ENCODE peak calls at places on chromosomes 5 and 9, in four cellular contexts. G is foreskin fibroblast, P is mesothelial cell of epicardium, V is tibial artery. L is an unnamed sample.

GRCh38 chr9:121785673-121786542 is 134.5 kb downstream of the DAB2IP start:
- DNase-seq in G (no peak), P (no peak), V (no peak), L (no peak)

GRCh38 chr9:68560131-68560844 is 19.6 kb upstream of the TMEM252 start:
- DNase-seq in G (no peak), P (no peak), V (peak), L (peak)

GRCh38 chr5:135543151-135543818 is 7.5 kb upstream of the NEUROG1 start:
- DNase-seq in G (no peak), P (no peak), V (no peak), L (no peak)

GRCh38 chr5:168408561-168409321 is 77.5 kb upstream of the RARS1 start:
- DNase-seq in G (peak), P (no peak), V (no peak), L (no peak)

GRCh38 chr5:15575566-15576195 is 75.7 kb downstream of the FBXL7 start:
- DNase-seq in G (no peak), P (no peak), V (no peak), L (no peak)

GRCh38 chr5:172450861-172451695 is 3.2 kb downstream of the SH3PXD2B start:
- DNase-seq in G (no peak), P (no peak), V (no peak), L (no peak)

GRCh38 chr9:32644698-32645097 is 9.2 kb upstream of the TAF1L start:
- DNase-seq in G (peak), P (no peak), V (no peak), L (no peak)

GRCh38 chr9:125142560-125143376 is 560 bp downstream of the SCAI start:
- DNase-seq in G (no peak), P (no peak), V (no peak), L (peak)

GRCh38 chr9:134531251-134531970 is 110.2 kb upstream of the COL5A1 start:
- DNase-seq in G (no peak), P (no peak), V (no peak), L (no peak)

GRCh38 chr5:78908173-78908901 is 76.8 kb downstream of the ARSB start:
- DNase-seq in G (peak), P (peak), V (peak), L (no peak)

GRCh38 chr9:78881295-78881694 is 584.4 kb downstream of the PSAT1 start:
- DNase-seq in G (no peak), P (no peak), V (no peak), L (no peak)

GRCh38 chr5:149271717-149272558 is at the start of gene AFAP1L1:
- DNase-seq in G (peak), P (peak), V (peak), L (no peak)

GRCh38 chr5:142175039-142175438 is 66.5 kb downstream of the NDFIP1 start:
- DNase-seq in G (no peak), P (no peak), V (no peak), L (no peak)

GRCh38 chr5:68612972-68613371 is 397.4 kb downstream of the PIK3R1 start:
- DNase-seq in G (no peak), P (no peak), V (no peak), L (no peak)

GRCh38 chr9:126499911-126500599 is 113.7 kb upstream of the LMX1B start:
- DNase-seq in G (no peak), P (no peak), V (no peak), L (no peak)

GRCh38 chr5:181187500-181188213 is 17.3 kb downstream of the TRIM7 start:
- DNase-seq in G (peak), P (peak), V (peak), L (peak)

GRCh38 chr9:109652971-109653370 is 127.0 kb upstream of the PALM2AKAP2 start:
- DNase-seq in G (peak), P (no peak), V (no peak), L (no peak)

GRCh38 chr5:177555228-177555627 is 865 bp upstream of the FAM193B start:
- DNase-seq in G (no peak), P (no peak), V (no peak), L (no peak)

GRCh38 chr5:38291355-38291754 is 33.0 kb downstream of the EGFLAM start:
- DNase-seq in G (no peak), P (no peak), V (no peak), L (no peak)

GRCh38 chr9:92247981-92248380 is 45.5 kb downstream of the IARS1 start:
- DNase-seq in G (no peak), P (no peak), V (no peak), L (no peak)

GRCh38 chr9:135321580-135321979 is 158.0 kb upstream of the PPP1R26 start:
- DNase-seq in G (no peak), P (no peak), V (no peak), L (no peak)

GRCh38 chr5:150945947-150946346 is 41.2 kb upstream of the ZNF300 start:
- DNase-seq in G (peak), P (no peak), V (no peak), L (no peak)

GRCh38 chr5:141805874-141806273 is 72.3 kb downstream of the PCDH1 start:
- DNase-seq in G (no peak), P (no peak), V (peak), L (no peak)

GRCh38 chr5:58085800-58086199 is 374.1 kb downstream of the PLK2 start:
- DNase-seq in G (no peak), P (no peak), V (no peak), L (no peak)

GRCh38 chr5:106392766-106393165 is 1278.0 kb downstream of the EFNA5 start:
- DNase-seq in G (no peak), P (no peak), V (no peak), L (no peak)

GRCh38 chr9:103899836-103900235 is 194.3 kb upstream of the SMC2 start:
- DNase-seq in G (no peak), P (no peak), V (no peak), L (no peak)

GRCh38 chr9:36204906-36205547 is 14.3 kb downstream of the CLTA start:
- DNase-seq in G (no peak), P (no peak), V (no peak), L (no peak)

GRCh38 chr5:40399349-40399748 is 280.4 kb upstream of the PTGER4 start:
- DNase-seq in G (no peak), P (no peak), V (no peak), L (no peak)

GRCh38 chr5:93756372-93756771 is 15.0 kb upstream of the POU5F2 start:
- DNase-seq in G (no peak), P (no peak), V (no peak), L (no peak)

GRCh38 chr5:179755022-179755421 is 22.4 kb downstream of the MAML1 start:
- DNase-seq in G (no peak), P (no peak), V (no peak), L (no peak)

GRCh38 chr5:17190242-17190778 is 27.1 kb upstream of the BASP1 start:
- DNase-seq in G (peak), P (no peak), V (peak), L (no peak)

GRCh38 chr9:18237776-18238175 is 236.2 kb upstream of the ADAMTSL1 start:
- DNase-seq in G (no peak), P (no peak), V (no peak), L (no peak)

GRCh38 chr5:20572560-20572959 is 584.6 kb upstream of the CDH18 start:
- DNase-seq in G (no peak), P (no peak), V (no peak), L (no peak)

GRCh38 chr9:137095664-137096517 is 9.1 kb downstream of the MAN1B1 start:
- DNase-seq in G (no peak), P (no peak), V (no peak), L (peak)

GRCh38 chr5:89851911-89852310 is 557.6 kb downstream of the CETN3 start:
- DNase-seq in G (no peak), P (no peak), V (no peak), L (no peak)

GRCh38 chr5:73095564-73096238 is 24.7 kb upstream of the TMEM171 start:
- DNase-seq in G (no peak), P (no peak), V (no peak), L (no peak)
- TF ChIP-seq CTCF in G (no peak), P (no peak), V (no peak), L (no peak)

DNA sequence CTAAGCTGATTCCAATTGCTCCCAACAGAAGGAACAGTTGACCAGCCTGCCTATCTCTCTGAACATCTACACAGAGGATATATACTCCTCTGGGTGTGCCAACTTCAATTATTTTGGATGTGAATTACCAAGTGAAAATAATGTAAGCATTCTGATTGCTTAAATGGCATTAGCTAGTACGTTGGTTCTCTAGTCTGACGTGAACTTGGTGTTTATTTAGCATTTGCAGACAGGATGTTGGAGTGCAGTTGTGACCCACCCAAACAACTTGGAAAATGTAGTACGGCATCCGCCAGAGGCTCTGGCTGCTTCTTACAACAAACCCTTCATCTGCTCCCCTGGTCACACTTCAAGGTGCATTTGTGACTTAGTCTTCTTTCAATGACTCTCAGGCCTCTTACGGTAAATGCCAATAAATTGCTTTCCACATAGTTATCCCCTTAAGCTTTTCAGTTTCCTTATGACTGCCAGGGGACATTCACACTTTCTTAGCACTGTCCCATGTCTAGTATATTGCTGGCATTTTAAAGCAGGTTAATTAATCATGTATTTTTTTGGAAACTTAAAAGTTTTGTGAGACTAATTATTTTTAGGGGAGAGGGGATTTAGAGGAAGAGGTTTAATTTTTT is 616.5 kb downstream of the PDE4D start:
- DNase-seq in G (no peak), P (no peak), V (no peak), L (no peak)
- TF ChIP-seq CTCF in G (no peak), P (no peak), V (no peak), L (no peak)

GRCh38 chr5:36417221-36417620 is 115.5 kb upstream of the RANBP3L start:
- DNase-seq in G (no peak), P (no peak), V (no peak), L (no peak)

GRCh38 chr5:36417668-36418067 is 116.0 kb upstream of the RANBP3L start:
- DNase-seq in G (no peak), P (no peak), V (no peak), L (no peak)

GRCh38 chr5:36418172-36418979 is 116.7 kb upstream of the RANBP3L start:
- DNase-seq in G (no peak), P (no peak), V (no peak), L (no peak)

GRCh38 chr5:36416605-36417004 is 114.9 kb upstream of the RANBP3L start:
- DNase-seq in G (no peak), P (no peak), V (no peak), L (no peak)

GRCh38 chr5:36414869-36415282 is 113.2 kb upstream of the RANBP3L start:
- DNase-seq in G (no peak), P (no peak), V (no peak), L (no peak)
- TF ChIP-seq CTCF in G (peak), P (peak), V (peak), L (peak)

GRCh38 chr9:123323482-123324013 is 32.4 kb upstream of the CRB2 start:
- DNase-seq in G (no peak), P (no peak), V (no peak), L (no peak)
- TF ChIP-seq CTCF in G (no peak), P (no peak), V (no peak), L (no peak)

GRCh38 chr9:77023726-77024125 is 4.3 kb downstream of the FOXB2 start:
- DNase-seq in G (no peak), P (no peak), V (no peak), L (no peak)

GRCh38 chr9:77025146-77025545 is 5.7 kb downstream of the FOXB2 start:
- DNase-seq in G (no peak), P (no peak), V (no peak), L (no peak)

GRCh38 chr9:77022783-77023440 is 3.5 kb downstream of the FOXB2 start:
- DNase-seq in G (no peak), P (peak), V (no peak), L (no peak)

GRCh38 chr9:77030045-77030444 is 10.6 kb downstream of the FOXB2 start:
- DNase-seq in G (no peak), P (no peak), V (no peak), L (no peak)

DNA sequence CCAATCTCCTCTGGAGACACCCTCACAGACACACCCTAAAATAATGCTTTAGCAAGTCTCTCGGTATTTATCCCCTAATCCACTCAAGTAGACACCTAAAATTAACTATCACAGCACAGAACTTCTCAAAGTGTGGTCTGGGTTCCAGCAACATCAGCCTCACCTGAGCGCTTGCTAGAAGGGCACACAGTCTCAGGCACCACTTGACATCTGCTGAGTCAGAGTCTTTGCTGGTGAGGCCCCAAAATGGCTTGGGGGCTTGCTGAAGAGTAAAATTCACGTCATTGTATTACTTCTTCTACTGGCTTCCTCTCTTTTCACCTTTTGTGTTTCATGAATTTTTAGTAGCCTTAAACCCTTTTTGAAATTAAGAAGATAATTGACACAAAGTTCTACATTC is 9.0 kb downstream of the FOXB2 start:
- DNase-seq in G (no peak), P (no peak), V (no peak), L (no peak)
- TF ChIP-seq CTCF in G (no peak), P (no peak), V (no peak), L (no peak)

GRCh38 chr5:138178516-138179276 is at the start of the genes BRD8 and KIF20A:
- DNase-seq in G (peak), P (peak), V (peak), L (peak)

GRCh38 chr5:138177936-138178515 is 404 bp downstream of the BRD8 start:
- DNase-seq in G (peak), P (no peak), V (no peak), L (no peak)

GRCh38 chr5:138179277-138179857 is 455 bp downstream of the KIF20A start:
- DNase-seq in G (peak), P (no peak), V (no peak), L (no peak)

GRCh38 chr5:138180841-138181240 is 1.9 kb downstream of the KIF20A start:
- DNase-seq in G (no peak), P (no peak), V (no peak), L (no peak)

GRCh38 chr5:138180183-138180782 is 1.4 kb downstream of the KIF20A start:
- DNase-seq in G (peak), P (no peak), V (no peak), L (no peak)
- TF ChIP-seq CTCF in G (peak), P (no peak), V (no peak), L (peak)